ENCODE peak calls at places on chromosome 10, in ten cellular contexts. One of them, this sample, is unnamed.
A peak's percentile ranks its signal among the peaks of the same experiment; 100 is the strongest.

GRCh38 chr10:18204050-18204449 is 63.8 kb downstream of the CACNB2 start:
- DNase-seq in Peyer's patch: no peak
- DNase-seq in mucosa of descending colon: no peak
- DNase-seq in K562: no peak
- DNase-seq in hepatocyte: no peak
- DNase-seq in naive thymus-derived CD4-positive, alpha-beta T cell: no peak
- DNase-seq in PC-9: no peak
- DNase-seq in BJ: no peak
- DNase-seq in aorta: no peak
- DNase-seq in HepG2: no peak
- DNase-seq in this sample: no peak

GRCh38 chr10:122293156-122293978 is 22.3 kb downstream of the BTBD16 start:
- DNase-seq in Peyer's patch: no peak
- DNase-seq in mucosa of descending colon: no peak
- DNase-seq in K562: no peak
- DNase-seq in hepatocyte: no peak
- DNase-seq in naive thymus-derived CD4-positive, alpha-beta T cell: no peak
- DNase-seq in PC-9: no peak
- DNase-seq in BJ: no peak
- DNase-seq in aorta: no peak
- DNase-seq in HepG2: no peak
- DNase-seq in this sample: no peak

GRCh38 chr10:73906524-73907447 is 4.1 kb upstream of the PLAU start:
- DNase-seq in Peyer's patch: no peak
- DNase-seq in mucosa of descending colon: peak; percentile 50
- DNase-seq in K562: peak; percentile 15
- DNase-seq in hepatocyte: peak; percentile 81
- DNase-seq in naive thymus-derived CD4-positive, alpha-beta T cell: no peak
- DNase-seq in PC-9: peak; percentile 97
- DNase-seq in BJ: peak; percentile 94
- DNase-seq in aorta: peak; percentile 89
- DNase-seq in HepG2: peak; percentile 64
- DNase-seq in this sample: peak; percentile 97

GRCh38 chr10:43078175-43078985 is 1.5 kb downstream of the RET start:
- DNase-seq in Peyer's patch: no peak
- DNase-seq in mucosa of descending colon: no peak
- DNase-seq in K562: no peak
- DNase-seq in hepatocyte: no peak
- DNase-seq in naive thymus-derived CD4-positive, alpha-beta T cell: no peak
- DNase-seq in PC-9: no peak
- DNase-seq in BJ: no peak
- DNase-seq in aorta: no peak
- DNase-seq in HepG2: no peak
- DNase-seq in this sample: no peak

GRCh38 chr10:101569838-101570763 is 18.0 kb downstream of the POLL start:
- DNase-seq in Peyer's patch: peak; percentile 89
- DNase-seq in mucosa of descending colon: peak; percentile 87
- DNase-seq in K562: peak; percentile 88
- DNase-seq in hepatocyte: peak; percentile 91
- DNase-seq in naive thymus-derived CD4-positive, alpha-beta T cell: peak; percentile 86
- DNase-seq in PC-9: peak; percentile 58
- DNase-seq in BJ: no peak
- DNase-seq in aorta: peak; percentile 95
- DNase-seq in HepG2: peak; percentile 20
- DNase-seq in this sample: peak; percentile 69

GRCh38 chr10:48792121-48792520 is 107.4 kb downstream of the WDFY4 start:
- DNase-seq in Peyer's patch: no peak
- DNase-seq in mucosa of descending colon: no peak
- DNase-seq in K562: no peak
- DNase-seq in hepatocyte: no peak
- DNase-seq in naive thymus-derived CD4-positive, alpha-beta T cell: no peak
- DNase-seq in PC-9: no peak
- DNase-seq in BJ: no peak
- DNase-seq in aorta: no peak
- DNase-seq in HepG2: no peak
- DNase-seq in this sample: no peak

GRCh38 chr10:98435178-98435577 is 11.6 kb downstream of the HPS1 start:
- DNase-seq in Peyer's patch: no peak
- DNase-seq in mucosa of descending colon: no peak
- DNase-seq in K562: no peak
- DNase-seq in hepatocyte: no peak
- DNase-seq in naive thymus-derived CD4-positive, alpha-beta T cell: no peak
- DNase-seq in PC-9: no peak
- DNase-seq in BJ: no peak
- DNase-seq in aorta: no peak
- DNase-seq in HepG2: no peak
- DNase-seq in this sample: no peak

GRCh38 chr10:106436123-106436740 is 728.3 kb downstream of the SORCS1 start:
- DNase-seq in Peyer's patch: no peak
- DNase-seq in mucosa of descending colon: no peak
- DNase-seq in K562: no peak
- DNase-seq in hepatocyte: no peak
- DNase-seq in naive thymus-derived CD4-positive, alpha-beta T cell: no peak
- DNase-seq in PC-9: no peak
- DNase-seq in BJ: peak; percentile 62
- DNase-seq in aorta: no peak
- DNase-seq in HepG2: no peak
- DNase-seq in this sample: no peak

GRCh38 chr10:100485841-100486495 is 23.2 kb downstream of the WNT8B start:
- DNase-seq in Peyer's patch: no peak
- DNase-seq in mucosa of descending colon: no peak
- DNase-seq in K562: no peak
- DNase-seq in hepatocyte: no peak
- DNase-seq in naive thymus-derived CD4-positive, alpha-beta T cell: no peak
- DNase-seq in PC-9: no peak
- DNase-seq in BJ: no peak
- DNase-seq in aorta: no peak
- DNase-seq in HepG2: no peak
- DNase-seq in this sample: no peak

GRCh38 chr10:26781797-26782196 is 79.0 kb downstream of the ABI1 start:
- DNase-seq in Peyer's patch: no peak
- DNase-seq in mucosa of descending colon: no peak
- DNase-seq in K562: no peak
- DNase-seq in hepatocyte: no peak
- DNase-seq in naive thymus-derived CD4-positive, alpha-beta T cell: no peak
- DNase-seq in PC-9: no peak
- DNase-seq in BJ: no peak
- DNase-seq in aorta: no peak
- DNase-seq in HepG2: no peak
- DNase-seq in this sample: no peak

GRCh38 chr10:22552888-22553378 is 161.4 kb downstream of the PIP4K2A start:
- DNase-seq in Peyer's patch: no peak
- DNase-seq in mucosa of descending colon: no peak
- DNase-seq in K562: no peak
- DNase-seq in hepatocyte: peak; percentile 72
- DNase-seq in naive thymus-derived CD4-positive, alpha-beta T cell: no peak
- DNase-seq in PC-9: no peak
- DNase-seq in BJ: no peak
- DNase-seq in aorta: no peak
- DNase-seq in HepG2: no peak
- DNase-seq in this sample: no peak

DNA sequence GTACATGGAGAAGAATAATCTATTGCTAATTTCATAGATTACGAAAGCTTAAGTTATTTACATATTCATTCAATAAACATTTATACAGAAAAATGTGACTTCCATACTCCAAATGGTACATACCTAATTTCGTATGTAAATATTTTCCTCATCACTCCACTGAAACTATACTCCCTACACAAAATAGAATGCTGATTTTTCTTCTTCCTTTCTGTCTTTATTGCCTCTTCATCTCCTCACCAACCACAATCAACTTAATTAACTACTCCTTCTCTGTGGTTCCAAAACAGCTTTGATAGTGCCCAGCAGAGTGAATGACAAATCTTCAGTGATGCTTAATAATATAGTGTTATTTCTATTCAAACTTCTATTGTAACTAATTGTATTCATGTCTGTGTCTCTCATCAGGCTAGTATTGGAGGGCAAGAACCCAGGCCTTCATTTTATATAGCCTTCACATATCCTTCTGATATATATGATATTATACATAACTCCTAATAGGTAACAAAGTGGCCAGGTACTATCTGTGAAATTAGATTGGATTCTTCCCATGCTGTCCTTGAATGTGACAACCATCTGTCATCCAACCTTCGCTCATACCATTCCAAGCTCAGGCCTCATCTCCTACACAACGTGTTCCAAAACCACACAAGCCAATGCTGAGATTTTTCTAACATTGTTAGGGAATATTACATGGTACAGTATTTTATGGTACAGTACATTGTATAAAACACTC is 5.3 kb downstream of the ITGB1 start:
- DNase-seq in Peyer's patch: no peak
- DNase-seq in mucosa of descending colon: no peak
- DNase-seq in K562: no peak
- DNase-seq in hepatocyte: no peak
- DNase-seq in naive thymus-derived CD4-positive, alpha-beta T cell: no peak
- DNase-seq in PC-9: no peak
- DNase-seq in BJ: no peak
- DNase-seq in aorta: no peak
- DNase-seq in HepG2: no peak
- DNase-seq in this sample: no peak
- H3K36me3 ChIP-seq in Peyer's patch: no peaks in the 10 kb centered on the region
- H3K36me3 ChIP-seq in mucosa of descending colon: no peaks in the 10 kb centered on the region
- H3K36me3 ChIP-seq in K562: peaks cover 17% of the 10 kb centered on the region
- H3K36me3 ChIP-seq in hepatocyte: no peaks in the 10 kb centered on the region
- H3K36me3 ChIP-seq in naive thymus-derived CD4-positive, alpha-beta T cell: no peaks in the 10 kb centered on the region
- H3K36me3 ChIP-seq in PC-9: peaks cover 40% of the 10 kb centered on the region
- H3K36me3 ChIP-seq in BJ: no peaks in the 10 kb centered on the region
- H3K36me3 ChIP-seq in aorta: no peaks in the 10 kb centered on the region
- H3K36me3 ChIP-seq in HepG2: peaks cover 2% of the 10 kb centered on the region
- H3K36me3 ChIP-seq in this sample: peaks cover 54% of the 10 kb centered on the region

GRCh38 chr10:84026821-84027257 is 112.5 kb upstream of the GHITM start:
- DNase-seq in Peyer's patch: no peak
- DNase-seq in mucosa of descending colon: peak; percentile 46
- DNase-seq in K562: peak; percentile 21
- DNase-seq in hepatocyte: peak; percentile 34
- DNase-seq in naive thymus-derived CD4-positive, alpha-beta T cell: no peak
- DNase-seq in PC-9: peak; percentile 16
- DNase-seq in BJ: no peak
- DNase-seq in aorta: no peak
- DNase-seq in HepG2: peak; percentile 10
- DNase-seq in this sample: no peak
- H3K4me3 ChIP-seq in Peyer's patch: no peak overlapping the region
- H3K4me3 ChIP-seq in mucosa of descending colon: no peak overlapping the region
- H3K4me3 ChIP-seq in K562: no peak overlapping the region
- H3K4me3 ChIP-seq in hepatocyte: no peak overlapping the region
- H3K4me3 ChIP-seq in naive thymus-derived CD4-positive, alpha-beta T cell: no peak overlapping the region
- H3K4me3 ChIP-seq in PC-9: no peak overlapping the region
- H3K4me3 ChIP-seq in BJ: no peak overlapping the region
- H3K4me3 ChIP-seq in aorta: no peak overlapping the region
- H3K4me3 ChIP-seq in HepG2: no peak overlapping the region
- H3K4me3 ChIP-seq in this sample: no peak overlapping the region

GRCh38 chr10:119138341-119139306 is 26.9 kb downstream of the SFXN4 start:
- DNase-seq in Peyer's patch: no peak
- DNase-seq in mucosa of descending colon: no peak
- DNase-seq in K562: no peak
- DNase-seq in hepatocyte: no peak
- DNase-seq in naive thymus-derived CD4-positive, alpha-beta T cell: no peak
- DNase-seq in PC-9: no peak
- DNase-seq in BJ: no peak
- DNase-seq in aorta: no peak
- DNase-seq in HepG2: no peak
- DNase-seq in this sample: no peak
- H3K36me3 ChIP-seq in Peyer's patch: peaks cover 27% of the 10 kb centered on the region
- H3K36me3 ChIP-seq in mucosa of descending colon: no peaks in the 10 kb centered on the region
- H3K36me3 ChIP-seq in K562: peaks cover 41% of the 10 kb centered on the region
- H3K36me3 ChIP-seq in hepatocyte: no peaks in the 10 kb centered on the region
- H3K36me3 ChIP-seq in naive thymus-derived CD4-positive, alpha-beta T cell: no peaks in the 10 kb centered on the region
- H3K36me3 ChIP-seq in PC-9: no peaks in the 10 kb centered on the region
- H3K36me3 ChIP-seq in BJ: peaks cover 3% of the 10 kb centered on the region
- H3K36me3 ChIP-seq in aorta: no peaks in the 10 kb centered on the region
- H3K36me3 ChIP-seq in HepG2: peaks cover 3% of the 10 kb centered on the region
- H3K36me3 ChIP-seq in this sample: peaks cover 29% of the 10 kb centered on the region

GRCh38 chr10:103839513-103839864 is 15.9 kb downstream of the SH3PXD2A start:
- DNase-seq in Peyer's patch: no peak
- DNase-seq in mucosa of descending colon: no peak
- DNase-seq in K562: no peak
- DNase-seq in hepatocyte: no peak
- DNase-seq in naive thymus-derived CD4-positive, alpha-beta T cell: no peak
- DNase-seq in PC-9: no peak
- DNase-seq in BJ: no peak
- DNase-seq in aorta: no peak
- DNase-seq in HepG2: no peak
- DNase-seq in this sample: no peak

GRCh38 chr10:103840747-103841085 is 14.7 kb downstream of the SH3PXD2A start:
- DNase-seq in Peyer's patch: no peak
- DNase-seq in mucosa of descending colon: no peak
- DNase-seq in K562: no peak
- DNase-seq in hepatocyte: no peak
- DNase-seq in naive thymus-derived CD4-positive, alpha-beta T cell: no peak
- DNase-seq in PC-9: no peak
- DNase-seq in BJ: no peak
- DNase-seq in aorta: no peak
- DNase-seq in HepG2: no peak
- DNase-seq in this sample: no peak

GRCh38 chr10:103838851-103839512 is 16.4 kb downstream of the SH3PXD2A start:
- DNase-seq in Peyer's patch: no peak
- DNase-seq in mucosa of descending colon: no peak
- DNase-seq in K562: no peak
- DNase-seq in hepatocyte: no peak
- DNase-seq in naive thymus-derived CD4-positive, alpha-beta T cell: no peak
- DNase-seq in PC-9: no peak
- DNase-seq in BJ: no peak
- DNase-seq in aorta: no peak
- DNase-seq in HepG2: no peak
- DNase-seq in this sample: no peak

GRCh38 chr10:103841519-103841918 is 13.9 kb downstream of the SH3PXD2A start:
- DNase-seq in Peyer's patch: no peak
- DNase-seq in mucosa of descending colon: no peak
- DNase-seq in K562: no peak
- DNase-seq in hepatocyte: no peak
- DNase-seq in naive thymus-derived CD4-positive, alpha-beta T cell: no peak
- DNase-seq in PC-9: no peak
- DNase-seq in BJ: no peak
- DNase-seq in aorta: no peak
- DNase-seq in HepG2: no peak
- DNase-seq in this sample: no peak

DNA sequence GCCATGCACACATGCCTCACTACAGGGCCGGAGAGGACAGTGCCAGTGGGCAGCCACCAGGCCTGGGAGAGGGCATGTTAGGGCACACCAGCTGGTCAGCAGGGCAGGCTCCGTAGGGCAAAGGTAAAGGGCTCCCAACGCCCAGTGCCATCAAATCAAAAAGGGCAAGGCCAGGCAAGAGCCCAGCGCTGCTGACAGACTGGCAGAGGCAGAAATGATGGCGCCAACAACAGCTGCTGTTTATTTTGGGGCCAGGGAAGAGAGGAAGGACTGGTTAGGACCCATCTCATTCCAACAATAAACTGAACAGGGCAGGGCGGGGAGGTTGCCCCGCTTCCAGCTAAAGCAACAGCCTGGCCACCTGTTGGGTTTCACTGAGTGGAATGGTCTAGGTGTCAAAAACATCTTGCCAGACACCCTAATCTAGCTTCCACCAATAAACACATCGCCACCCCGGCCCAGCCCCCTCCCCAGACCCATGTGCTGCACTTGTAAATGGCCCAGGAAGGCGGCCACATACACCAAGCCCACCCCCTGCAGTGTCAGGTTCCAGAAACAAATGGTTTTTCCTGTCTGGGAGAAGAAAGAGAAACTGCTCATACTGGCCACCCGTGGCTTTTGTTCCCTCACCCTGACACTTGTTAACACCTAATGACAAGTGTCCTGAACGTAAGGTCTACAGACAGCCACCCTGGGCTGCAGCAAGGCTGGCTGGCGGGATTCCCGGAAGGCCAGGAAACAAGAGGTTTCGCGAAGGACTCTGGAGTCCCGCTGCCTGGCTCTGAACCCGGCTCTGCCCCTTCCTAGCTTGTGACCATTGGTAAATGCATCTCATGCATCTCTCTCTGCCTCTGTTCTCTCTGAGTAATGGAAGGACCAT is 15.3 kb downstream of the SH3PXD2A start:
- DNase-seq in Peyer's patch: no peak
- DNase-seq in mucosa of descending colon: peak; percentile 72
- DNase-seq in K562: no peak
- DNase-seq in hepatocyte: no peak
- DNase-seq in naive thymus-derived CD4-positive, alpha-beta T cell: no peak
- DNase-seq in PC-9: no peak
- DNase-seq in BJ: no peak
- DNase-seq in aorta: no peak
- DNase-seq in HepG2: no peak
- DNase-seq in this sample: no peak
- H3K4me3 ChIP-seq in Peyer's patch: no peak overlapping the region
- H3K4me3 ChIP-seq in mucosa of descending colon: no peak overlapping the region
- H3K4me3 ChIP-seq in K562: no peak overlapping the region
- H3K4me3 ChIP-seq in hepatocyte: no peak overlapping the region
- H3K4me3 ChIP-seq in naive thymus-derived CD4-positive, alpha-beta T cell: no peak overlapping the region
- H3K4me3 ChIP-seq in PC-9: no peak overlapping the region
- H3K4me3 ChIP-seq in BJ: no peak overlapping the region
- H3K4me3 ChIP-seq in aorta: no peak overlapping the region
- H3K4me3 ChIP-seq in HepG2: no peak overlapping the region
- H3K4me3 ChIP-seq in this sample: no peak overlapping the region